ENCODE peak calls at places on chromosomes 6 and 20, in four cellular contexts. H is H1, O is H9, C is trophoblast cell. A is an unnamed sample.

GRCh38 chr6:34839696-34840352 is 47.9 kb downstream of the BLTP3A start:
- DNase-seq in H (no peak), O (no peak), C (no peak), A (no peak)

GRCh38 chr20:49228676-49229075 is 9.5 kb downstream of the DDX27 start:
- DNase-seq in H (no peak), O (no peak), C (no peak), A (no peak)

GRCh38 chr6:164097557-164098398 is 683.3 kb downstream of the QKI start:
- DNase-seq in H (no peak), O (peak; percentile 40), C (peak; percentile 82), A (peak; percentile 72)

GRCh38 chr6:53361549-53362031 is 12.8 kb upstream of the ELOVL5 start:
- DNase-seq in H (no peak), O (no peak), C (peak; percentile 20), A (peak; percentile 29)

GRCh38 chr20:24653306-24653705 is 183.9 kb downstream of the SYNDIG1 start:
- DNase-seq in H (no peak), O (no peak), C (peak; percentile 7), A (no peak)

GRCh38 chr6:74573613-74574012 is 632.2 kb downstream of the COL12A1 start:
- DNase-seq in H (no peak), O (no peak), C (no peak), A (no peak)

GRCh38 chr20:11182715-11183114 is 508.9 kb upstream of the JAG1 start:
- DNase-seq in H (no peak), O (no peak), C (peak; percentile 81), A (no peak)

GRCh38 chr20:35523298-35523888 is 6.1 kb downstream of the C20orf173 start:
- DNase-seq in H (no peak), O (peak; percentile 69), C (peak; percentile 59), A (peak; percentile 59)

GRCh38 chr6:114432380-114432779 is 89.6 kb upstream of the HS3ST5 start:
- DNase-seq in H (no peak), O (no peak), C (no peak), A (no peak)

GRCh38 chr6:107713214-107713962 is 110.7 kb downstream of the SCML4 start:
- DNase-seq in H (no peak), O (no peak), C (no peak), A (no peak)

GRCh38 chr20:22374066-22374465 is 210.3 kb downstream of the FOXA2 start:
- DNase-seq in H (no peak), O (no peak), C (no peak), A (no peak)

GRCh38 chr20:34316191-34316814 is 13.1 kb upstream of the AHCY start:
- DNase-seq in H (no peak), O (no peak), C (peak; percentile 61), A (no peak)

GRCh38 chr6:2385584-2385983 is 140.2 kb upstream of the GMDS start:
- DNase-seq in H (no peak), O (no peak), C (no peak), A (no peak)

DNA sequence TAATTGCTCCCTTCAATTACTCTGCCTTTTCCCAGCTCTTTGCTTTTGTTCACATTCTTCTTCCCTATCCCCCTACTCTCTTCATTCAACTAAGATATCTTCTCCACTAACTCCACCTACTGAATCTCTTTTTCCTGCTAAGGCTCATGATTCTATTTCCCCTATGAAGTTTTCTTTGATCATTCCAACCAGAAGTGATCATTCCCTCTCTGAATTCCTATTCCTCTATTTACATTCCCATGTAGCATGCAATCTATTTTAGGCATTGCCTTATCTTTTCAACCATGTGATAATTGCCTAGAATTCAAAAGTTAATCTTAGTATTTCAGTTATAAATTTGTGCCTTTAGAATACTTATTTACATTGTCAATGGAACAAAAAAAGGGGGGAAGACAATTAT is 20.9 kb downstream of the MOXD1 start:
- DNase-seq in H (no peak), O (no peak), C (peak; percentile 41), A (no peak)
- H3K18ac ChIP-seq in H (no peak overlapping the region), O (no peak overlapping the region), C (no peak overlapping the region), A (no peak overlapping the region)

GRCh38 chr6:27314046-27314445 is 2.0 kb upstream of the POM121L2 start:
- DNase-seq in H (no peak), O (no peak), C (no peak), A (no peak)
- H3K79me2 ChIP-seq in H (no peaks in the 10 kb centered on the region), O (no peaks in the 10 kb centered on the region), C (no peaks in the 10 kb centered on the region), A (no peaks in the 10 kb centered on the region)

DNA sequence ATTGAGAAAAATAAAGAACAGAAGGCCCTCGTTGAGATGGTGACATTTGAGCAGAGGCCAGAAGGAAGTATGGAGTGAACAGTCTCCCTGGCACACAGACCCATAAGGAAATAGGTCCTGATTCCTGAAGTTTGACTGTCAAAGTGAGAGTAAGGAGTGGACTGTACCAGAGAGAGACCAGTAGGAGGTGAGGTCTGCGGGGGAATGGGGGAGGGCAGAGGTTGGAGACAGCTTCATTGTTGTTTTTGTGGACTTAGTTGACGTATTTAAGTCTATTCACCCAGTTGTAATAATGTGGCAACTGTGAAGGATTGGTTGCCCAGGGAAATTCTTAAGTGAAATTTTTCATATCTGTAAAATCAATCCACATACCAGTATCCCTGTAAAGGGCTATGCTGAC is 110.7 kb downstream of the TFAP2B start:
- DNase-seq in H (no peak), O (no peak), C (no peak), A (peak; percentile 8)
- H3K18ac ChIP-seq in H (no peak overlapping the region), O (no peak overlapping the region), C (no peak overlapping the region), A (no peak overlapping the region)

DNA sequence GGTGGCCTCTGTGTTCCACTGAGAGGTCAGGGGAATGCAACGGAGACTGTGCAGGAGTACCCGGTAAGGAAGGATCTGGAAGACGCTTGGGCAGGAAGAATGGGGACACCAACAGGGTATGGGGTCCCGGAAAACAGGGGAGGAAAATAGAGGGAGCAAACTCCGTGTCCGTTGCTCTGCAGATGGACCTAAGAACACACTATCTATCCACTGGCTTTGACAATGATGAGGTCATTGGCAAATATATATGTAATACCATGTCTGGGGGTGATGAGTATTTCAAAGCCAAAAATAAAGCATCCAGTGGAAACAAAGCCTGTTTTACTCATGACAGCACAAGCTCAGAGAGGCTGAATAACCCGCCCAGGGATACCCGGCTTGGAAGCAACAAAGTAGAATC is 80.2 kb downstream of the BMP7 start:
- DNase-seq in H (no peak), O (no peak), C (no peak), A (no peak)
- H3K79me2 ChIP-seq in H (no peaks in the 10 kb centered on the region), O (no peaks in the 10 kb centered on the region), C (no peaks in the 10 kb centered on the region), A (no peaks in the 10 kb centered on the region)

DNA sequence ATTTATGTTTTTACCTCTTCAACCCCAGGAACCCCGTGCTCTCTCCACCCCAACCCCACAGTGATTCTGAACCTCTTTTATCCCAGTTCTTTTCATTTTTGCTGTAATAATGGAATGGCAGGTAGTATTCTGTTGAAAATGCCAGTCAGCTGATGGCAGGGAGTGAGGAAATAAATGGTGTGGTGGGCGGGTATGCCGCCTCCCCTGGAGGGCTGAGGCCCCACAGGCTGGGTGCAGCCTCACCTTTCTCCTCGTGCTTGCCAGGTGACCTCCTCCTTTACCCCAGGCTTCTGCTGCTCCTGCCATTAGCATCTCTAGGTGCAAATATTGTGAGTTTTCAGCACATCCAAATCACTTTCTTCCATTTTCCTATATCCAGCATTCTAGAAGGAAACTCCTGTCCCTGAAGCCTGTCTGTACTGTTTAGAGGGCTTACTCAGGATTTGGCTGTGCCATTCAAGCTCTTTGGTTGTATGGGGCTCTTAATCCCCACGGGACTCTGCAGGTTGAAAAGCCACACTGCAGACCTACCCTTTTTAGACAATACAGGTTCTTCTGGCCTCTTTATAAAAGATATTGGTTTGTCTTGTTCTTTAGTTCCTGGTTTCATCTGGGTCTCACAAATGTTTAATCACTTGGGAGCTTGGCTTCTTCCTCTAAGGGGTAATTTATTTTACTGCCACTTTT is 201.8 kb downstream of the JARID2 start:
- DNase-seq in H (no peak), O (no peak), C (no peak), A (no peak)
- H3K18ac ChIP-seq in H (no peak overlapping the region), O (no peak overlapping the region), C (no peak overlapping the region), A (no peak overlapping the region)

GRCh38 chr20:47466704-47467459 is 34.8 kb upstream of the NCOA3 start:
- DNase-seq in H (no peak), O (no peak), C (peak; percentile 80), A (no peak)

GRCh38 chr20:47464380-47465101 is 37.1 kb upstream of the NCOA3 start:
- DNase-seq in H (no peak), O (no peak), C (peak; percentile 97), A (no peak)

GRCh38 chr20:47465335-47466090 is 36.2 kb upstream of the NCOA3 start:
- DNase-seq in H (no peak), O (no peak), C (no peak), A (peak; percentile 11)

GRCh38 chr20:47468290-47469050 is 33.2 kb upstream of the NCOA3 start:
- DNase-seq in H (no peak), O (no peak), C (no peak), A (no peak)

DNA sequence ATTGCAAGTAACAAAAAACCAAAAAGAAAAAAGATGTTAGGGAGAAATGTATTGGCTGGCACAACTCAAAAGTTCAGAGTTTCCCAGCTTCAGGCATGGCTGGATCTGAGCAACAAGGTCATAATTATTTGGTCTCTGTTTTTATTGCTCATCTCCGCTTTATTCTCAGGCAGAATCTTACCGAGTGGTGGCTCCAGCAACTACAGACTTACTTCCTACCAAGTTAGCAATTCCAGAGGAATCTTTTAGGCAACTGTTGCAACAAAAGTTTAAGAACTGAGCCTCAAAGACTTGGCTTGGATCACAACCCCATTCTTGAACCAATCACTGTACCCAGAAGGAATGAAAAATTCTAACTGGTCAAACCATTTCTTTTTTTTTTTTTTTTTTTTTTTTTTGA is 35.5 kb upstream of the NCOA3 start:
- DNase-seq in H (no peak), O (no peak), C (no peak), A (no peak)
- H3K79me2 ChIP-seq in H (no peaks in the 10 kb centered on the region), O (no peaks in the 10 kb centered on the region), C (peaks cover 2% of the 10 kb centered on the region), A (no peaks in the 10 kb centered on the region)

GRCh38 chr20:58585753-58586540 is 65.1 kb upstream of the STX16 start:
- DNase-seq in H (no peak), O (no peak), C (no peak), A (peak; percentile 25)

GRCh38 chr20:58587467-58587866 is 63.6 kb upstream of the STX16 start:
- DNase-seq in H (no peak), O (no peak), C (no peak), A (no peak)

GRCh38 chr20:58584051-58584824 is 66.8 kb upstream of the STX16 start:
- DNase-seq in H (no peak), O (no peak), C (no peak), A (no peak)

GRCh38 chr20:58584881-58585752 is 66.0 kb upstream of the STX16 start:
- DNase-seq in H (no peak), O (no peak), C (no peak), A (peak; percentile 26)

GRCh38 chr20:58586565-58587093 is 64.5 kb upstream of the STX16 start:
- DNase-seq in H (no peak), O (no peak), C (no peak), A (no peak)
- H3K18ac ChIP-seq in H (no peak overlapping the region), O (no peak overlapping the region), C (peak overlapping the region; percentile 58), A (no peak overlapping the region)

GRCh38 chr6:33204165-33204414 is 365 bp upstream of the HSD17B8 start:
- DNase-seq in H (no peak), O (no peak), C (no peak), A (no peak)
- H3K79me2 ChIP-seq in H (peaks cover 22% of the 10 kb centered on the region), O (peaks cover 4% of the 10 kb centered on the region), C (peaks cover 27% of the 10 kb centered on the region), A (peaks cover 21% of the 10 kb centered on the region)

A was measured in mesendoderm.